ENCODE peak calls at places on chromosomes 7 and 10, in eight cellular contexts. D, L, M, S, A, P, K and X are unnamed samples.

GRCh38 chr10:73931767-73932624 is 21.1 kb downstream of the PLAU start:
- DNase-seq in D (no peak), L (no peak), M (peak), S (peak), A (no peak), P (no peak), K (peak), X (no peak)

GRCh38 chr7:79787623-79788022 is 334.2 kb upstream of the MAGI2 start:
- DNase-seq in D (no peak), L (no peak), M (no peak), S (no peak), A (no peak), P (no peak), K (no peak), X (no peak)

GRCh38 chr7:115914951-115915350 is 115.6 kb downstream of the TFEC start:
- DNase-seq in D (no peak), L (no peak), M (no peak), S (no peak), A (no peak), P (no peak), K (no peak), X (no peak)

GRCh38 chr10:128074589-128074988 is 51.6 kb downstream of the MKI67 start:
- DNase-seq in D (no peak), L (no peak), M (no peak), S (no peak), A (no peak), P (no peak), K (no peak), X (no peak)

GRCh38 chr7:91291902-91292301 is 27.7 kb downstream of the FZD1 start:
- DNase-seq in D (no peak), L (no peak), M (no peak), S (no peak), A (no peak), P (no peak), K (no peak), X (no peak)

GRCh38 chr10:46539596-46540411 is 16.7 kb downstream of the GPRIN2 start:
- DNase-seq in D (peak), L (peak), M (no peak), S (no peak), A (no peak), P (no peak), K (no peak), X (no peak)

GRCh38 chr10:115998301-115998700 is 274.7 kb downstream of the GFRA1 start:
- DNase-seq in D (no peak), L (no peak), M (no peak), S (no peak), A (no peak), P (no peak), K (no peak), X (no peak)

GRCh38 chr10:20668985-20669384 is 228.1 kb downstream of the NEBL start:
- DNase-seq in D (no peak), L (no peak), M (no peak), S (no peak), A (no peak), P (no peak), K (no peak), X (no peak)

GRCh38 chr10:94012834-94013830 is 19.4 kb downstream of the PLCE1 start:
- DNase-seq in D (no peak), L (no peak), M (no peak), S (no peak), A (no peak), P (no peak), K (no peak), X (no peak)

GRCh38 chr7:85600425-85600824 is 413.6 kb upstream of the SEMA3D start:
- DNase-seq in D (no peak), L (no peak), M (no peak), S (no peak), A (no peak), P (no peak), K (no peak), X (no peak)

GRCh38 chr10:117137911-117138642 is at the start of gene VAX1:
- DNase-seq in D (no peak), L (no peak), M (no peak), S (no peak), A (no peak), P (no peak), K (no peak), X (no peak)

GRCh38 chr7:55533050-55533728 is 39.1 kb downstream of the VOPP1 start:
- DNase-seq in D (no peak), L (no peak), M (peak), S (peak), A (peak), P (peak), K (peak), X (no peak)

GRCh38 chr7:91310829-91311460 is 46.7 kb downstream of the FZD1 start:
- DNase-seq in D (peak), L (peak), M (no peak), S (no peak), A (peak), P (peak), K (no peak), X (no peak)

GRCh38 chr10:110413049-110413783 is 84.5 kb upstream of the DUSP5 start:
- DNase-seq in D (no peak), L (no peak), M (no peak), S (no peak), A (no peak), P (no peak), K (no peak), X (no peak)

GRCh38 chr7:94422136-94422535 is 27.4 kb downstream of the COL1A2 start:
- DNase-seq in D (no peak), L (no peak), M (no peak), S (no peak), A (no peak), P (no peak), K (no peak), X (no peak)

GRCh38 chr7:120805636-120806388 is 52.1 kb downstream of the TSPAN12 start:
- DNase-seq in D (peak), L (peak), M (peak), S (peak), A (no peak), P (peak), K (peak), X (no peak)

GRCh38 chr7:94620703-94621118 is 35.2 kb downstream of the SGCE start:
- DNase-seq in D (peak), L (peak), M (no peak), S (peak), A (peak), P (peak), K (no peak), X (no peak)

GRCh38 chr10:73758704-73759511 is 14.7 kb downstream of the SEC24C start:
- DNase-seq in D (no peak), L (no peak), M (no peak), S (no peak), A (no peak), P (no peak), K (no peak), X (no peak)

GRCh38 chr7:54664235-54665228 is 94.5 kb downstream of the SEC61G start:
- DNase-seq in D (peak), L (peak), M (no peak), S (peak), A (no peak), P (no peak), K (peak), X (peak)

GRCh38 chr10:48289652-48290238 is 15.2 kb upstream of the FRMPD2 start:
- DNase-seq in D (peak), L (peak), M (peak), S (peak), A (no peak), P (peak), K (peak), X (peak)

GRCh38 chr7:11737723-11738122 is 94.3 kb downstream of the THSD7A start:
- DNase-seq in D (no peak), L (no peak), M (no peak), S (no peak), A (no peak), P (no peak), K (no peak), X (no peak)

GRCh38 chr7:144436500-144436899 is 33.0 kb upstream of the NOBOX start:
- DNase-seq in D (no peak), L (no peak), M (no peak), S (no peak), A (no peak), P (no peak), K (no peak), X (no peak)

GRCh38 chr10:17512341-17513001 is 58.1 kb upstream of the ST8SIA6 start:
- DNase-seq in D (peak), L (no peak), M (no peak), S (no peak), A (peak), P (peak), K (no peak), X (no peak)

GRCh38 chr7:25098096-25099046 is 26.7 kb downstream of the CYCS start:
- DNase-seq in D (peak), L (peak), M (peak), S (peak), A (peak), P (peak), K (peak), X (no peak)